ENCODE peak calls at places on chromosomes 13 and 19, in nine cellular contexts. K, A, I, B, N, Q, P, J and L are unnamed samples.
A peak's percentile ranks its signal among the peaks of the same experiment; 100 is the strongest.

GRCh38 chr19:29381353-29382203 is 144.2 kb upstream of the VSTM2B start:
- DNase-seq in B (no peak), I (no peak), A (no peak), Q (no peak), J (no peak), N (no peak), P (no peak), K (no peak), L (no peak)

GRCh38 chr13:50309872-50310594 is 294.8 kb downstream of the KCNRG start:
- DNase-seq in K (no peak), J (no peak), I (no peak), Q (no peak), P (no peak), A (no peak), B (peak; percentile 14), N (no peak), L (peak; percentile 8)

GRCh38 chr13:99264053-99264452 is 5.9 kb upstream of the GPR18 start:
- DNase-seq in K (no peak), B (no peak), Q (no peak), I (no peak), N (no peak), J (no peak), P (no peak), A (no peak), L (no peak)

GRCh38 chr13:91693466-91693865 is 295.0 kb downstream of the GPC5 start:
- DNase-seq in N (no peak), I (no peak), B (no peak), A (no peak), K (no peak), Q (no peak), P (no peak), J (no peak), L (no peak)

GRCh38 chr19:49890349-49891311 is 6.1 kb downstream of the IL4I1 start:
- DNase-seq in J (peak; percentile 57), B (no peak), P (peak; percentile 53), A (peak; percentile 55), N (peak; percentile 27), Q (peak; percentile 30), K (peak; percentile 61), I (peak; percentile 61), L (peak; percentile 58)

GRCh38 chr13:27953671-27954405 is 15.3 kb downstream of the CDX2 start:
- DNase-seq in A (peak; percentile 93), K (peak; percentile 70), Q (peak; percentile 41), I (peak; percentile 29), P (peak; percentile 79), B (peak; percentile 92), J (peak; percentile 82), N (peak; percentile 73), L (peak; percentile 93)

GRCh38 chr19:51137812-51138425 is 4.2 kb upstream of the SIGLEC7 start:
- DNase-seq in I (no peak), P (no peak), A (no peak), B (peak; percentile 24), J (no peak), Q (no peak), N (no peak), K (no peak), L (no peak)

GRCh38 chr13:25085125-25085742 is 10.7 kb upstream of the PABPC3 start:
- DNase-seq in P (peak; percentile 77), J (no peak), N (peak; percentile 29), K (peak; percentile 38), I (no peak), B (peak; percentile 86), Q (no peak), A (peak; percentile 45), L (peak; percentile 69)

GRCh38 chr19:35641515-35642151 is at the start of gene ETV2:
- DNase-seq in K (no peak), N (no peak), Q (peak; percentile 47), P (no peak), J (peak; percentile 73), B (no peak), I (peak; percentile 40), A (no peak), L (no peak)

GRCh38 chr13:45575146-45575829 is 40.3 kb downstream of the ERICH6B start:
- DNase-seq in K (no peak), I (no peak), Q (no peak), B (no peak), N (no peak), P (no peak), J (no peak), A (no peak), L (no peak)

GRCh38 chr19:38932425-38933179 is 1.9 kb downstream of the MRPS12 start:
- DNase-seq in I (peak; percentile 20), A (no peak), B (no peak), P (peak; percentile 24), Q (peak; percentile 51), N (peak; percentile 12), J (peak; percentile 35), K (no peak), L (no peak)

GRCh38 chr19:15466851-15467733 is 2.7 kb upstream of the RASAL3 start:
- DNase-seq in A (no peak), Q (no peak), K (peak; percentile 90), J (peak; percentile 51), P (no peak), I (no peak), B (peak; percentile 27), N (no peak), L (no peak)

GRCh38 chr13:51328488-51328887 is 11.0 kb upstream of the SERPINE3 start:
- DNase-seq in B (no peak), Q (no peak), N (no peak), I (no peak), A (no peak), K (no peak), P (no peak), J (no peak), L (peak; percentile 16)